ENCODE peak calls at places on chromosomes 7 and 10, in four cellular contexts. F is GM12891, H is K562, E is GM12878. T is an unnamed sample.

GRCh38 chr10:84160663-84161362 is 12.8 kb upstream of the GPR15LG start:
- DNase-seq in E (no peak), H (no peak), F (no peak), T (no peak)

GRCh38 chr7:26081627-26082026 is 70.4 kb upstream of the NFE2L3 start:
- DNase-seq in F (no peak), H (peak), E (no peak), T (no peak)

GRCh38 chr10:29736325-29737208 is 101.8 kb upstream of the SVIL start:
- DNase-seq in E (no peak), F (peak), H (no peak), T (peak)

GRCh38 chr7:151681726-151682125 is 162.0 kb upstream of the RHEB start:
- DNase-seq in H (no peak), E (no peak), F (no peak), T (no peak)

GRCh38 chr10:114869500-114869899 is 47.9 kb downstream of the FHIP2A start:
- DNase-seq in F (no peak), E (no peak), H (no peak), T (no peak)

GRCh38 chr10:69449841-69450240 is 1.4 kb upstream of the TSPAN15 start:
- DNase-seq in E (no peak), H (peak), F (no peak), T (no peak)

GRCh38 chr7:81308643-81309354 is 389.9 kb upstream of the SEMA3C start:
- DNase-seq in F (no peak), E (no peak), H (no peak), T (no peak)

GRCh38 chr10:122344741-122345258 is 29.7 kb upstream of the PLEKHA1 start:
- DNase-seq in H (no peak), E (no peak), F (no peak), T (no peak)

GRCh38 chr10:99920901-99921300 is 88.8 kb downstream of the DNMBP start:
- DNase-seq in H (no peak), E (no peak), F (no peak), T (no peak)

GRCh38 chr10:36721851-36722250 is 403.5 kb upstream of the ANKRD30A start:
- DNase-seq in H (no peak), F (no peak), E (no peak), T (no peak)

GRCh38 chr7:20330176-20330796 is 414 bp upstream of the ITGB8 start:
- DNase-seq in H (peak), F (peak), E (no peak), T (peak)

GRCh38 chr10:127550861-127551260 is 1.8 kb downstream of the NPS start:
- DNase-seq in F (no peak), E (no peak), H (no peak), T (no peak)

GRCh38 chr10:18226336-18226735 is 86.1 kb downstream of the CACNB2 start:
- DNase-seq in F (no peak), E (no peak), H (no peak), T (no peak)

GRCh38 chr10:120651000-120651399 is 194.0 kb downstream of the PLPP4 start:
- DNase-seq in E (no peak), H (no peak), F (no peak), T (no peak)

GRCh38 chr10:10498781-10499180 is 518.9 kb upstream of the CELF2 start:
- DNase-seq in F (no peak), H (no peak), E (no peak), T (no peak)

GRCh38 chr7:32364581-32364980 is 125.6 kb downstream of the LSM5 start:
- DNase-seq in F (no peak), H (no peak), E (no peak), T (no peak)

GRCh38 chr7:33472348-33473025 is 343.1 kb downstream of the BBS9 start:
- DNase-seq in H (no peak), E (no peak), F (no peak), T (no peak)

GRCh38 chr10:115772606-115773005 is 500.4 kb downstream of the GFRA1 start:
- DNase-seq in F (no peak), E (no peak), H (no peak), T (no peak)

GRCh38 chr7:41858196-41858595 is 155.3 kb upstream of the INHBA start:
- DNase-seq in H (no peak), E (no peak), F (no peak), T (no peak)

GRCh38 chr10:42980553-42981357 is 96.1 kb upstream of the RET start:
- DNase-seq in F (no peak), H (no peak), E (no peak), T (no peak)

GRCh38 chr10:103545771-103546281 is 52.3 kb downstream of the NEURL1 start:
- DNase-seq in H (no peak), E (no peak), F (no peak), T (no peak)

GRCh38 chr7:81882086-81882485 is 112.2 kb upstream of the HGF start:
- DNase-seq in H (no peak), E (no peak), F (no peak), T (no peak)

GRCh38 chr7:133139350-133139749 is 57.5 kb upstream of the CHCHD3 start:
- DNase-seq in F (no peak), H (peak), E (no peak), T (no peak)

GRCh38 chr7:226281-226882 is 34.0 kb downstream of the FAM20C start:
- DNase-seq in F (no peak), E (no peak), H (no peak), T (no peak)

GRCh38 chr10:72334832-72335393 is 19.8 kb downstream of the DNAJB12 start:
- DNase-seq in F (peak), H (no peak), E (peak), T (peak)

GRCh38 chr10:96719850-96720421 is 378 bp downstream of the PIK3AP1 start:
- DNase-seq in H (peak), E (no peak), F (peak), T (peak)

GRCh38 chr7:98867271-98867701 is 2.5 kb downstream of the TMEM130 start:
- DNase-seq in F (no peak), H (no peak), E (no peak), T (no peak)

GRCh38 chr7:107946451-107946850 is 55.5 kb downstream of the DLD start:
- DNase-seq in F (no peak), H (no peak), E (no peak), T (no peak)

GRCh38 chr7:30029696-30030095 is 1.5 kb downstream of the PLEKHA8 start:
- DNase-seq in H (peak), F (no peak), E (no peak), T (peak)

GRCh38 chr7:152180048-152180447 is 154.6 kb downstream of the GALNT11 start:
- DNase-seq in E (no peak), F (no peak), H (no peak), T (no peak)

GRCh38 chr10:114626841-114627240 is 31.2 kb downstream of the ABLIM1 start:
- DNase-seq in F (no peak), E (no peak), H (no peak), T (no peak)

GRCh38 chr10:125722811-125723210 is 3.3 kb downstream of the EDRF1 start:
- DNase-seq in H (no peak), E (no peak), F (no peak), T (no peak)

GRCh38 chr10:125726914-125727313 is 7.4 kb downstream of the EDRF1 start:
- DNase-seq in F (no peak), E (no peak), H (no peak), T (no peak)

GRCh38 chr10:125727436-125727835 is 7.9 kb downstream of the EDRF1 start:
- DNase-seq in F (no peak), E (no peak), H (no peak), T (no peak)
- TF ChIP-seq POLR2AphosphoS5 in F (no peak), E (no peak), H (no peak), T (no peak)

GRCh38 chr7:49014870-49015269 is 90.5 kb downstream of the CDC14C start:
- DNase-seq in H (no peak), E (no peak), F (no peak), T (no peak)
- TF ChIP-seq SPI1 in H (no peak), E (no peak), F (no peak), T (no peak)

GRCh38 chr7:105935250-105935649 is 27.8 kb upstream of the CDHR3 start:
- DNase-seq in F (no peak), H (no peak), E (no peak), T (no peak)

GRCh38 chr7:105934577-105935185 is 28.4 kb upstream of the CDHR3 start:
- DNase-seq in E (no peak), H (peak), F (no peak), T (no peak)

GRCh38 chr7:105941596-105941995 is 21.5 kb upstream of the CDHR3 start:
- DNase-seq in H (no peak), E (no peak), F (no peak), T (no peak)

GRCh38 chr7:105940111-105940510 is 23.0 kb upstream of the CDHR3 start:
- DNase-seq in E (no peak), F (no peak), H (no peak), T (no peak)

GRCh38 chr7:105937411-105937810 is 25.7 kb upstream of the CDHR3 start:
- DNase-seq in H (no peak), E (no peak), F (no peak), T (no peak)
- TF ChIP-seq POLR2AphosphoS5 in H (no peak), E (no peak), F (no peak), T (no peak)

DNA sequence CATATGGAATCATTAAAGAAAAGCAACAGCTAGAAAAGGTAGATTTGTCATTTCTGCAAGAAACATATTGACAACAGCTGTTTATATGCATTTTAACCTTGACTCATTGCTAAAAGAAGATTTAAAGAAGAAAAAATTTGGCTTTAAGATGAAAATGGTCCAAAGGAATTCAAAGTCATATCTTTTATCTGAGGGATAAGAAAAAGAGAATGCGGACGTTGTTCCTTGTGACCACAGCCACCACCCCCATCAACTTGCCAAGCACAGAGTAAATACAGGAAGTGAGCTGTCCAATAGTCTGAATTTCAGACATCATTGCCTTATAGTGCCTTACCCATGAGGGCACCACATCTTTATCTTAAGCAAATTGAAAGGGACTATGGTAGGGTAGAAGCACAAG is 7.3 kb upstream of the CRPPA start:
- DNase-seq in F (no peak), E (no peak), H (no peak), T (peak)
- TF ChIP-seq SPI1 in F (no peak), E (no peak), H (no peak), T (peak)

DNA sequence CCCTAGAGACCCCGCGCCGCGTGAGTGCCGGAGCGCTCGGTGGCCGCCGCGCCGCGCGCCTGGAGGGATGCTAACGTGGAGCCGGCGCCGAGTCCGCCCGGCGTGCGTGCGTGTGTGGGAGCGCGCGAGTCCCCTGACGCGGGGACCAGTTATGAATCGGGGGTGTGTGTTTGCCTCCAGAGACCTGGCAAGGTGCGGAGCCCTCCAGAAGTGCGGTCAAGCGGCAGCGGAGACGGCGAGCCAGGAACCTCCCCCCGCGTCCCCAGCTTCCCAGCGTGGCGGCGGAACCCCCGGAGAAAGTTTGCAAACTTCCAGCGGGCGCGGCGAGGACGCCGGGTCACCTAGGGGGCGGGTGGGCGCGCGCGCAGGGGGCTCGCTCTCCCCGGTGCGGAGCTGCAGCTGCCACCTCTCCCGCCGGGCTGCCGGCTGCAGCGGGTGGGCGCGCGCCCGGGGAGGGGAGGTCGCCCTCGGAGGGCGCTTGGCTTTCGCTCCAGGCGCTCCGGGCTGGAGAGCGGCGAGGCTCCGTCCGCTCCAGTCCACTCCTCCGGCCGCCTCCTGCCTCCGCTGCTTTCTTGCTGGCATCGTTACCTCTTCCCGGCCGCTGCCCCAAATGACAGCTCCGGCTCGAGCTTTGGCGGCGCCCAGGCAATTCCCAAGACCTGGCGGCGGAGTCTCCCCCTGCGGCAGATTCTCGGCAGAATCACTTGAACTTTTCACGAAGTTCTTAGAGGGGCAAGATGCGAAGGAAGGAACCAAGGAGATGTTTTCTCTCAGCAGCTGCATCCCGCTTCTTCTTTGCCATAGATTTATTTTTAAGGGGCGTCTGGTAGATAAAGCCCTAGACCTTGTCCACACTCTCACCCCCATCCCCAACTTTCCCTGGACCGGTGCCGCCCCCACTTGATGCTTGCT is 2.3 kb upstream of the CREB5 start:
- DNase-seq in H (no peak), E (no peak), F (peak), T (no peak)
- TF ChIP-seq POLR2AphosphoS5 in H (no peak), E (peak), F (no peak), T (no peak)

GRCh38 chr7:17966706-17967105 is 26.4 kb upstream of the SNX13 start:
- DNase-seq in H (no peak), E (no peak), F (no peak), T (no peak)

GRCh38 chr7:17963281-17963680 is 23.0 kb upstream of the SNX13 start:
- DNase-seq in F (no peak), H (no peak), E (no peak), T (no peak)

GRCh38 chr7:17965600-17965999 is 25.3 kb upstream of the SNX13 start:
- DNase-seq in F (no peak), H (no peak), E (no peak), T (no peak)

GRCh38 chr7:17971392-17971791 is 31.1 kb upstream of the SNX13 start:
- DNase-seq in H (no peak), E (no peak), F (no peak), T (no peak)

DNA sequence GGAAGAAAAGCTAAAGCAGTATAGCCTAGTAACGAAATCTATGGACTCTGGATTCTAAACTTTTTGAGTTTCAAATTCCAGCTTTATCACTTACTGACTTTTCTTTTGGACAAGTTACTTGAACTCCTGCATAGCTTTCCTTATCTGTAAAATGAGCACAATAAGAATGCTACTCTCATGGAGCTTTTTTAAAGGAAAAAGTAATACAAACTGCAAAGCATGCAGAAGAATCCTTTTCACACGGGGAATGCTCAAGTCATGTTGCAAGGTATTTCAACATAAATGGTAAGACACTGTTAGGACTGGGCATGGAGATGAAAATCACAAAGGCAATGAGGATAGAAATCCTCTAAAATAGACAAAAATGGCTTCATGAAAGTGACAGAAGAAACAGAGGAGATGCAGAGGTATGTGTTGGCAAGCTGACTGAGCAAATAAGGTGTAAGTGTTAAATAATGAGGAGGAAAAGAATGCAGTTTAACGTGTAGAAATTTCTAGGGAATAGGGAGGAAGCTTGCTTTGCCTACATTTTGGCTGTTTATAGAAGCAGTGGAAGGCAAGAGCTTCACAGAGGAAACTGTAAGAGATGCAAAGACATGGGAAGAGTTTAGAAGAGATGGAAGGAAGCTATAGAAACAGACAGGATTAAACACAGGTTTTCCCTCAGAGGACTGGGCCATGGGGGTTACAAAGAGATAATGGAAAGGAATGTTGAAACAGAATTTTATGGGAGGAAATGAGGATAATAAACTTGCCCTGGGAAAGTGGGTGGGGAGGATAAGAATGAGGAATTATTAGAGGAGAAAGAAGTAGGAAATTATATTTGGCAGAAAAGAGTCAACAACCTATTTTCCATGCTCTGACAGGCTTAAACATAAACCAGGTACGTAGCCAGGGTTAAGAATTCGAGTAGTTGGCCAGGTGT is 28.8 kb upstream of the SNX13 start:
- DNase-seq in H (no peak), F (no peak), E (no peak), T (no peak)
- TF ChIP-seq SPI1 in H (no peak), F (no peak), E (no peak), T (no peak)

GRCh38 chr7:116212859-116213258 is 2.5 kb downstream of the TES start:
- DNase-seq in F (no peak), E (no peak), H (no peak), T (no peak)
- TF ChIP-seq POLR2AphosphoS5 in F (no peak), E (no peak), H (no peak), T (no peak)

GRCh38 chr7:28700084-28700483 is 258.0 kb downstream of the TRIL start:
- DNase-seq in F (no peak), H (no peak), E (no peak), T (no peak)

GRCh38 chr7:28703054-28703765 is 254.9 kb downstream of the TRIL start:
- DNase-seq in F (no peak), H (no peak), E (no peak), T (no peak)

GRCh38 chr7:28698744-28699291 is 259.3 kb downstream of the TRIL start:
- DNase-seq in F (no peak), E (no peak), H (no peak), T (no peak)

GRCh38 chr7:28701731-28702130 is 256.4 kb downstream of the TRIL start:
- DNase-seq in F (no peak), H (no peak), E (no peak), T (no peak)

GRCh38 chr7:28700790-28701203 is 257.3 kb downstream of the TRIL start:
- DNase-seq in F (no peak), E (no peak), H (no peak), T (no peak)
- TF ChIP-seq SPI1 in F (no peak), E (no peak), H (no peak), T (no peak)

GRCh38 chr10:33661580-33662269 is 327.3 kb upstream of the NRP1 start:
- DNase-seq in H (no peak), E (no peak), F (no peak), T (peak)
- TF ChIP-seq POLR2AphosphoS5 in H (no peak), E (no peak), F (no peak), T (no peak)

T was measured in HL-60.